ENCODE peak calls at places on chromosome 15, in eight cellular contexts. Z is body of pancreas, L is K562, K is heart left ventricle, C is right lobe of liver, O is HCT116, V is upper lobe of left lung, F is GM12878. B is an unnamed sample.

GRCh38 chr15:28191832-28192231 is 92.7 kb upstream of the OCA2 start:
- ATAC-seq in Z (no peak), L (no peak), K (peak), C (no peak), O (no peak), V (peak), F (no peak), B (peak)

GRCh38 chr15:43648649-43649429 is at the start of gene CATSPER2:
- ATAC-seq in Z (no peak), L (peak), K (peak), C (no peak), O (peak), V (peak), F (no peak), B (peak)

GRCh38 chr15:70752142-70752754 is 11.1 kb downstream of the UACA start:
- ATAC-seq in Z (no peak), L (no peak), K (peak), C (no peak), O (no peak), V (no peak), F (no peak), B (peak)

GRCh38 chr15:87639305-87640011 is 617.1 kb downstream of the NTRK3 start:
- ATAC-seq in Z (no peak), L (no peak), K (no peak), C (no peak), O (no peak), V (no peak), F (no peak), B (no peak)

GRCh38 chr15:80010131-80010673 is 39.2 kb upstream of the BCL2A1 start:
- ATAC-seq in Z (no peak), L (no peak), K (no peak), C (no peak), O (peak), V (peak), F (peak), B (no peak)

GRCh38 chr15:82103500-82103899 is 57.7 kb upstream of the MEX3B start:
- ATAC-seq in Z (no peak), L (peak), K (no peak), C (no peak), O (no peak), V (no peak), F (no peak), B (no peak)

GRCh38 chr15:39947401-39948197 is 13.7 kb downstream of the EIF2AK4 start:
- ATAC-seq in Z (no peak), L (peak), K (no peak), C (no peak), O (no peak), V (peak), F (peak), B (no peak)

GRCh38 chr15:71373917-71374316 is 258.6 kb downstream of the THSD4 start:
- ATAC-seq in Z (no peak), L (no peak), K (peak), C (no peak), O (no peak), V (peak), F (no peak), B (no peak)

GRCh38 chr15:77120576-77120975 is 49.7 kb upstream of the TSPAN3 start:
- ATAC-seq in Z (no peak), L (no peak), K (no peak), C (no peak), O (no peak), V (no peak), F (no peak), B (no peak)

GRCh38 chr15:40338921-40339620 is 1.7 kb downstream of the CCDC9B start:
- ATAC-seq in Z (peak), L (no peak), K (peak), C (no peak), O (peak), V (no peak), F (no peak), B (peak)

GRCh38 chr15:33160054-33160453 is 34.5 kb downstream of the FMN1 start:
- ATAC-seq in Z (no peak), L (no peak), K (no peak), C (no peak), O (peak), V (no peak), F (peak), B (no peak)

GRCh38 chr15:90863987-90864386 is 4.4 kb upstream of the FURIN start:
- ATAC-seq in Z (no peak), L (no peak), K (no peak), C (no peak), O (no peak), V (no peak), F (no peak), B (no peak)

GRCh38 chr15:48371550-48371949 is 40.3 kb downstream of the DUT start:
- ATAC-seq in Z (no peak), L (no peak), K (no peak), C (no peak), O (no peak), V (no peak), F (no peak), B (no peak)

GRCh38 chr15:84982301-84982920 is 755 bp downstream of the PDE8A start:
- ATAC-seq in Z (no peak), L (no peak), K (no peak), C (peak), O (no peak), V (no peak), F (peak), B (no peak)

GRCh38 chr15:95325763-95326688 is 1004.5 kb upstream of the NR2F2 start:
- ATAC-seq in Z (no peak), L (no peak), K (no peak), C (peak), O (no peak), V (no peak), F (no peak), B (peak)

GRCh38 chr15:95329362-95329761 is 1001.1 kb upstream of the NR2F2 start:
- ATAC-seq in Z (no peak), L (no peak), K (no peak), C (peak), O (no peak), V (no peak), F (no peak), B (no peak)

GRCh38 chr15:95326689-95327525 is 1003.6 kb upstream of the NR2F2 start:
- ATAC-seq in Z (no peak), L (no peak), K (peak), C (peak), O (no peak), V (no peak), F (no peak), B (peak)

GRCh38 chr15:95328559-95328958 is 1001.9 kb upstream of the NR2F2 start:
- ATAC-seq in Z (no peak), L (no peak), K (no peak), C (no peak), O (no peak), V (no peak), F (no peak), B (no peak)

GRCh38 chr15:95327661-95328060 is 1002.8 kb upstream of the NR2F2 start:
- ATAC-seq in Z (no peak), L (no peak), K (no peak), C (peak), O (no peak), V (no peak), F (no peak), B (no peak)
- TF ChIP-seq POLR2A in Z (no peak), L (no peak), K (no peak), C (no peak), O (no peak), V (no peak), F (no peak), B (no peak)

GRCh38 chr15:41367418-41367817 is 34.7 kb downstream of the NUSAP1 start:
- ATAC-seq in Z (no peak), L (no peak), K (peak), C (no peak), O (no peak), V (no peak), F (no peak), B (no peak)
- H3K27ac ChIP-seq in Z (no peak), L (no peak), K (no peak), C (no peak), O (peak), V (no peak), F (no peak), B (no peak)

DNA sequence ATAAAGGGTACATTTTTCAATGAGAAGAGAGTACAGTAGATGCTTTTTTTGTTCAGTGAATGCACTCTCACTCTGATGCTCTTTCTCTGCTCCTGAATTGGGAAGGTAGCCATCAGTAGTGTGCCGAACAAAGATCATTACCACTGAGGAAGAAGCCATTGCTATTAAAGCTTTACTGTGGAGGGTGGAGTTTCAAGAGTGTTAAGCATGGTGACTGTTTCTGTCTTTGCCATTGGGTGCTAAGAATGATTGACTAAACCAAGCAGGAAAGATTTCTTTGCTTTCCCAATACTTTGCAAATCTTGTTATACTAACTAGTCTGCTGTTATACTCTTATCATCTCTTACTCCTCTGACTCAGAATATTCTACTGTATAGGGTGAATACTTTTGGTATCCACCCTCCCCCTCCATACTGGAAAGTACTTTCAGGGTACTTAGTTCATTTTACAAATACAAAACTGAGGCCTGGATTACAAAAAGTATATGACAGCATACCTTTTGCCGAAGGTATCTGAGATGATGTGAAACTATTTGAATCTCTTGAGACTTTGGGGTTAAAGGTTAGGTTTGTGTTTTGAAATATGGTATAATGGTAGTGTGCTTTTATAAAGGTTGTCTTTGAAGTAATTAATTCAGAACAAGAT is 1.7 kb downstream of the RAB11A start:
- ATAC-seq in Z (no peak), L (peak), K (no peak), C (no peak), O (no peak), V (no peak), F (peak), B (no peak)
- TF ChIP-seq POLR2A in Z (no peak), L (no peak), K (no peak), C (no peak), O (no peak), V (peak), F (peak), B (no peak)

DNA sequence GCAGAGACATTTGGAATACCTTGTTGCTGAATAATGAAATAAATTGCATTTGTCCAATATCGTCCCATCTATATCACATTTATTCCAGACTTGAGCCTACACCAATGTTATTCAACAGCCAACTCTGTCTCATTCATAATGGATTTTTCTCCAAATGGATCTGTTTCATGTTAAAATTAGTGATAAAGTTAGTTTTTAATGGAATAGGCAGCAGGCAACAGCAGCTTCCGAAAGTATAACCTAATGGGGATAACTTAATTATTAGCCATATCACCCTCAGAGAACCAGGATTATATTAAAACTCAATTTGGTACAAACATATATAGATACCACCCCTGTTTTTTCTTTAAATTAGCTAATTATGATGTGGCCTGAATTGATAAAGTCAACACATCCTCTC is 86.5 kb upstream of the ICE2 start:
- ATAC-seq in Z (no peak), L (no peak), K (no peak), C (no peak), O (no peak), V (no peak), F (no peak), B (no peak)
- H3K27ac ChIP-seq in Z (no peak), L (no peak), K (no peak), C (no peak), O (no peak), V (no peak), F (peak), B (no peak)

GRCh38 chr15:36024066-36024465 is 478.1 kb upstream of the DPH6 start:
- ATAC-seq in Z (no peak), L (no peak), K (no peak), C (no peak), O (no peak), V (no peak), F (no peak), B (no peak)
- TF ChIP-seq POLR2A in Z (no peak), L (no peak), K (no peak), C (no peak), O (no peak), V (no peak), F (no peak), B (no peak)

DNA sequence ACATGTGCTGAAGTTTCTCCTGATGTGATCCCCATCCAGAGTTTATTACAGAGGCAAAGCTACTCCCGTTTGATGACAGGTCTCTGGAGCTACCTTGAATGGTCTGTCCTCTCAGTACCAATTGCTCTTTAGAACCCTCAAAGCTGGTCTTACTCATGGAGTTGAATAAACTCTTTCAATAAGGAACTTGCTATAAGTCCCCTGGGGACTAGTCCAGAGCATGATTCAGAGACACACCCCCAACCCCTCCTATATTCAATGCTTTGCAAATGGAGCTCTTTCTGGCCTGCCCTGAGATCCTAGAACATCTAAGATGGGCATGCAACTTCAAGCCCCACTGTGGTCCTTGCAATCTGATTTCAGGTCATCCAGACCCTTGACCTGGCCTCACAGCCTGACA is 23.9 kb upstream of the TPM1 start:
- ATAC-seq in Z (no peak), L (no peak), K (no peak), C (no peak), O (no peak), V (no peak), F (no peak), B (no peak)
- H3K27ac ChIP-seq in Z (no peak), L (no peak), K (no peak), C (no peak), O (no peak), V (no peak), F (no peak), B (no peak)

DNA sequence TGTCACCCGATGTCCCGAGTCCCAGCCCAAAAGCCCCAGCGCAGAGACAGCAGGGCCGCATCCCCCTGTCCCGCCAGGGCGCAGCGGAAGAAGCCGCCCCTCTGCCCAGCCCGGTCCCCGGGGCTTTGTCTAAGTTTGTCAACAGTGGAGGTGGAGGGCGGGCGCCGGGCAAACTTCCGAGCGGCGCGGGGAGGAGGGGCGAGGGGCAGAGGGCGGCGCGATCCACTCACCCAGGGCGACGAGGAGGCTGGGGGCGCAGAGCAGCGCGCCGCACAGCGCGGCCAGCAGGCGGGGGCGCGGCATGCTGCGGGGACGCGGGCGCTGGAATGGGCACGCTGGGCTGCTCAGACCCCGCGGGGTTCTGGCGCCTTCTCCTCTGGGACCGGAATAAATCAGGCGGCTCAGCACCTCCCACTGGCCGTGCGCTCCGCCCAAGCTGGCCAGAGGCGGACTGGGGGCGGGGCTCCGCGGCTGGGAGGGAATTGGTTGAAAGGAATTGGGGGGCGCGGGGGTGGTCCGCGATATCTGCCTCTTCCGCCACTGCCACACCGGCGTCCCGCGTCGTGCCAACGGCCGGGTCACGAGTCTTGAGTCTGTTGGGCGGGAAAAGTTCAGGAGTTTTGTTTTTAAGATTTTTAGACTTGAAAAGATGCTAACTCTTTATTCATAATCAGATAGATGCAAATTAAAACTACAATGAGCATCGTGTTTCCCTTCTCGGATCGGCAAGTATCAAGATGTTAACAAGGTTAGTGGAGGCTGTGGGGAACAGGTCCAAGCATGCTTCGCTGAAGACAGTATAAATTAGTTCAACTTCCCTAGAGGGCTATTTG is at the start of gene MFGE8:
- ATAC-seq in Z (peak), L (peak), K (peak), C (peak), O (peak), V (peak), F (peak), B (peak)
- TF ChIP-seq POLR2A in Z (no peak), L (peak), K (peak), C (peak), O (peak), V (peak), F (peak), B (peak)

DNA sequence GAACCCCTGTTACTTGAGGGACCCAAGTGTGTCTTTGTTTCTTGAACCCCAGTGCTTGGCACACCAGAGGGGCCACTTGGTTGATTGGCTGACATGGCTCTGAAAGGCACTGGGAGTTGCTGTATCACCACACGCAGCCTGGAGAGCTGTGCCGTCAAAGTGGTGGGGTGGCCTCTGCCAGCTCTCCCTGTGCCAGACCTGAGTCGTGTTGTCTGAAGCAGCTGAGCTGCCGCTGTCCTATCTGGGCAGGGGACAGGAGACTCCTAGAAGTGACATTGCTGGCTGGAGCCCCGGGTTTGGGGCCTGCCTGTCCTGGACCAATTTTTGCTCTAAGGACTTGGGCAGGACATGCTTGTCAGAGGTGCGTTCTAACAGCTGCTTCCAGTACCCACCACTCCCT is 5.5 kb upstream of the SNX22 start:
- ATAC-seq in Z (no peak), L (no peak), K (peak), C (no peak), O (no peak), V (no peak), F (no peak), B (no peak)
- H3K27ac ChIP-seq in Z (no peak), L (peak), K (peak), C (no peak), O (no peak), V (no peak), F (peak), B (no peak)

DNA sequence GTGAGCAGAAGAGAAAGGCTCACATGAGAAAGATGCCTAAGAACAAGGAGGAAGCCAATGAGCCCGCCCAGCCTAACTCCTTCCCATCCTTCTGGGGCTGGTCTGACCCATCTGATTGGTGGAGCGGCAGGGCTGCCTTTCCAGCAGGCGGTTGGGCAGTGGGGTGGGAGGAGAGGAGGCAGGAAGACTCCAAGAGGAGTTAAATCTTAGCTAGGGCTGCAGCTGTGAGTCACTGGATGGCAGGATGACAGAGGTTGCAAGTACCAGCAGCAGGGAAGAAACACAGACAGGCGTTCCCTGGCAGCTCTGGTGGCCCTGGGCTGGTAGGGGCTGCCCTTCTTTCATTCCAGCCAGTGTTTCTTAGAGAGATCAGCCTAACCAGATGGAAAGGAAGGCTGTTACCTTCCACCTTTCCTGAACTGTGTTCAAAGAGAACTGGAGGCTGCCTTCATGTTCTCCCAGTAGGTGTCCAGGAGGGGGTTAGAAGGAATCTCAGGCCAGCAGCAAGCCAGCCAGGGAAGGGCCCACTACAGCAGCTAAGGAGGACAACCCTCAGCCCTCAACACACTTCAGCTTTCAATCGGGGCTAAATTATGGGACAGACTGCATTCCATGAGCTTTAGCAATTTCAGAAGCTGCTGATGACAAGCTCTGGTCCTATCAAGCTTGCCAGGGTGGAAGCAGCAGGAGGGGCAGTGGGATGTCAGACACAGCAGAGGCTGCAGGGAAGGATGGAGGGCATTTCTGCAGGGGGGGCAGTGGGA is 50.3 kb downstream of the CHSY1 start:
- ATAC-seq in Z (peak), L (peak), K (peak), C (peak), O (peak), V (peak), F (peak), B (peak)
- TF ChIP-seq POLR2A in Z (no peak), L (no peak), K (no peak), C (no peak), O (no peak), V (peak), F (no peak), B (no peak)

B was measured in gastroesophageal sphincter.